ENCODE peak calls at places on chromosomes 2 and 18, in six cellular contexts. T is stimulated activated CD8-positive, alpha-beta memory T cell treated with anti-CD3 and anti-CD28 coated beads, Interleukin-15, amount 100 ng/mL, for 24 hours; N is Jurkat, Clone E6-1; F is HT1080; O is AG10803; J is NCI-H774. I is an unnamed sample.

GRCh38 chr18:74760026-74760425 is 162.4 kb downstream of the ZNF407 start:
- DNase-seq in T (no peak), N (no peak), F (no peak), O (no peak), J (no peak), I (no peak)

GRCh38 chr2:3285901-3286645 is 91.5 kb downstream of the EIPR1 start:
- DNase-seq in T (no peak), N (no peak), F (no peak), O (no peak), J (peak; percentile 62), I (no peak)

GRCh38 chr2:206164261-206164862 is 4.7 kb downstream of the EEF1B2 start:
- DNase-seq in T (no peak), N (peak; percentile 19), F (peak; percentile 21), O (peak; percentile 38), J (peak; percentile 2), I (peak; percentile 33)

GRCh38 chr18:34039194-34039593 is 185.5 kb downstream of the NOL4 start:
- DNase-seq in T (no peak), N (peak; percentile 36), F (peak; percentile 4), O (no peak), J (peak; percentile 60), I (no peak)

GRCh38 chr2:142222715-142223114 is 91.9 kb upstream of the LRP1B start:
- DNase-seq in T (no peak), N (no peak), F (no peak), O (no peak), J (no peak), I (no peak)

GRCh38 chr2:183951636-183952035 is 646.7 kb upstream of the ZNF804A start:
- DNase-seq in T (no peak), N (no peak), F (peak; percentile 33), O (no peak), J (no peak), I (no peak)

GRCh38 chr2:44668336-44668735 is 273.2 kb upstream of the SIX3 start:
- DNase-seq in T (no peak), N (peak; percentile 9), F (peak; percentile 13), O (no peak), J (no peak), I (no peak)

GRCh38 chr2:120940726-120941256 is 205.1 kb downstream of the GLI2 start:
- DNase-seq in T (no peak), N (no peak), F (no peak), O (no peak), J (no peak), I (no peak)

GRCh38 chr18:56505971-56506370 is 132.4 kb downstream of the TXNL1 start:
- DNase-seq in T (no peak), N (no peak), F (no peak), O (peak; percentile 35), J (no peak), I (no peak)

GRCh38 chr2:151156431-151156830 is 105.2 kb downstream of the RBM43 start:
- DNase-seq in T (no peak), N (no peak), F (peak; percentile 52), O (no peak), J (no peak), I (no peak)

GRCh38 chr2:44620189-44620990 is 258.6 kb downstream of the CAMKMT start:
- DNase-seq in T (no peak), N (no peak), F (no peak), O (no peak), J (no peak), I (no peak)

GRCh38 chr2:112869258-112869842 is 32.8 kb upstream of the IL1B start:
- DNase-seq in T (no peak), N (no peak), F (peak; percentile 80), O (peak; percentile 87), J (peak; percentile 41), I (peak; percentile 52)

GRCh38 chr2:62641410-62641843 is 64.1 kb upstream of the EHBP1 start:
- DNase-seq in T (no peak), N (no peak), F (no peak), O (no peak), J (no peak), I (peak; percentile 5)

GRCh38 chr2:137964859-137965459 is 686 bp downstream of the HNMT start:
- DNase-seq in T (no peak), N (no peak), F (no peak), O (no peak), J (no peak), I (no peak)

GRCh38 chr2:100011272-100011711 is 131.1 kb downstream of the AFF3 start:
- DNase-seq in T (no peak), N (no peak), F (peak; percentile 64), O (peak; percentile 94), J (no peak), I (peak; percentile 83)

GRCh38 chr2:234446404-234447076 is 50.3 kb downstream of the ARL4C start:
- DNase-seq in T (peak; percentile 33), N (peak; percentile 83), F (no peak), O (no peak), J (no peak), I (no peak)